ENCODE peak calls at places on chromosomes 13 and 19, in four cellular contexts. P, H, U and E are unnamed samples.

GRCh38 chr13:35347679-35348205 is 128.7 kb downstream of the MAB21L1 start:
- DNase-seq in P (no peak), H (no peak), U (no peak), E (no peak)

GRCh38 chr19:55657004-55657747 is 2.3 kb downstream of the U2AF2 start:
- DNase-seq in P (no peak), H (peak), U (no peak), E (no peak)

GRCh38 chr13:74987124-74987690 is 494.8 kb downstream of the TBC1D4 start:
- DNase-seq in P (no peak), H (no peak), U (no peak), E (no peak)

GRCh38 chr13:48564046-48564445 is 31.2 kb upstream of the RCBTB2 start:
- DNase-seq in P (no peak), H (no peak), U (no peak), E (peak)

GRCh38 chr19:49241769-49242168 is 83.2 kb downstream of the SLC6A16 start:
- DNase-seq in P (no peak), H (no peak), U (no peak), E (no peak)

GRCh38 chr19:35977446-35978222 is 17.4 kb upstream of the SDHAF1 start:
- DNase-seq in P (peak), H (peak), U (peak), E (peak)

GRCh38 chr19:14114854-14115253 is 2.7 kb downstream of the PRKACA start:
- DNase-seq in P (peak), H (peak), U (no peak), E (peak)

GRCh38 chr13:49967456-49967855 is 29.4 kb upstream of the TRIM13 start:
- DNase-seq in P (no peak), H (no peak), U (no peak), E (no peak)

GRCh38 chr13:60448907-60449510 is 52.0 kb downstream of the TDRD3 start:
- DNase-seq in P (no peak), H (peak), U (peak), E (peak)

DNA sequence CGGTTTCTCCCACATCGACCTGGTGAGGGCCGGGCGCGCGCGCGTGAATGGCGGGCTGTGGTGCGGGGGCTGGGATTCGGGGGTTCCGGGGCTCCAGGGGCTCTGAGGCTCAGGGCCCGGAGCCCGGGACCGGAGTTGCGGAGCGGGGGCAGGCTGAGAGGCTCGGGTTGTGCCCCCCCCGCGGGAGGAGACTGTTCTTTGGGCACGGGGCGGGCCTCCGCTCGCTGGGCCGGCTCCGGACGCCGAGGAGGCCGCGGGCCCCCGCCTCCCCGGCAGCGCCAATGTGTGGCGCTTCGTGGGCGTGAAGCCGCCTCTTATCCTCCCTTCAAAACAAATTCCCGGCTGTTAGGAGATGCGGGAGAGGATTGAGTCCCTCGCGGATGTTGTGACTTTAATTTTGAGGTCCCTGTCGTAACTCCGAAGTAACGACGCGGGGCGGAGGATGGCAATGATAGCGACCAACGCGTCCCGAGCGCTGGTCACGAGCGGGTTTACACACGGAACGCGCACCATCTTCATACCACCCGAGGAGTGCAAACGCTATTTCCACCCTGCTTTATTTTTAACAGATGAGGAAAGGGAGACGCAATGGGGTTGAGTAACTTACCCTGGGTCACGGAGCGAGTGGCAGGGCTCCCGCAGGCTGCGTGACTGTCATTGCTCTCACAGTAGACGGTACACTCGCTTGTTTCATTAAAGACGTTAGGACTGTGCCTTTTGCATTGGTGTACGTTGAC is 536 bp downstream of the UBA2 start:
- DNase-seq in P (no peak), H (peak), U (peak), E (peak)
- TF ChIP-seq FOXJ3 in P (no peak), H (no peak), U (no peak), E (no peak)

GRCh38 chr13:79901336-79901735 is 420.4 kb downstream of the NDFIP2 start:
- DNase-seq in P (peak), H (no peak), U (no peak), E (no peak)
- TF ChIP-seq FOXJ3 in P (no peak), H (no peak), U (no peak), E (no peak)

DNA sequence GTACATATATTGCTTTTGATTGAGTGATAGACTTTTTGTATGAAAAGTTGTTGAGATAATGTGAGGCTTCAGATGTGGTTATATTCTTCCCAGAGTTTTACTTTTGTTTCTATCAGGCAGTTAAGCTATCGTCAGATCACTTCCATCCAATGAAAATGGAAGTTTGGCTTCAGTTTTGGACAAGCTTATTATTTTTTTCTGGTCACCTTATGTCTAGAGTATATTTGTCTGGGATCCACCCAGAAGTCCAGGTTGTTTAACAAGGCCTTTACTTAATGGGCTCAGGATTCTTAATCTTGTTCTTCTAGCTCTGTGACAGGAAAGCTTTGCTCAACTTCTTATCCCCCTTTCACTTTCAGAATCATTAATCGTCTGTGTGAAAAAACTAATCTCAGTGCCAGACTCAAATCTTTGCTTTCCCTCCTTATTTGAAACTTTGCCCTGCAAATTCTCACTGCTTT is 150.9 kb downstream of the PDS5B start:
- DNase-seq in P (no peak), H (no peak), U (no peak), E (no peak)
- TF ChIP-seq FOXJ3 in P (no peak), H (no peak), U (no peak), E (no peak)

DNA sequence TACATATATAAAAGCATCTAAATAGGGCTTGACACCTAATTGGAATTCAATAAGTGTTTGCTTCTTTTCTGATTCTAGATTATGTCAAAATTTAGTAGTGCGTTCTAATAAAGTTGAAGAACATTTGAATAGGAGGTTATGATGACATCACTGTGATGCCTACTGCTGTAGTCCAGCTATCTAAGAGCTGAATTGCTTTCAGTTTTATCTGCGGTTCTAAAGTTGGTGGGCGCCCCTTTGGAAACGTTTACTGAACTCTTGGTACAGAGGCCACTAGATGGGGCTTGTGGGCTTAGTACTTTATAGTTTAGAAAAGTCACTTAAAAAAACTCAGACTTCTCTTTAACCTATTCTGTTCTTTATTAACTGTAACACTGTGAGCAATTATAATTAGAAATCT is 776.9 kb downstream of the GPC5 start:
- DNase-seq in P (peak), H (peak), U (peak), E (peak)
- TF ChIP-seq FOXJ3 in P (no peak), H (no peak), U (no peak), E (no peak)

DNA sequence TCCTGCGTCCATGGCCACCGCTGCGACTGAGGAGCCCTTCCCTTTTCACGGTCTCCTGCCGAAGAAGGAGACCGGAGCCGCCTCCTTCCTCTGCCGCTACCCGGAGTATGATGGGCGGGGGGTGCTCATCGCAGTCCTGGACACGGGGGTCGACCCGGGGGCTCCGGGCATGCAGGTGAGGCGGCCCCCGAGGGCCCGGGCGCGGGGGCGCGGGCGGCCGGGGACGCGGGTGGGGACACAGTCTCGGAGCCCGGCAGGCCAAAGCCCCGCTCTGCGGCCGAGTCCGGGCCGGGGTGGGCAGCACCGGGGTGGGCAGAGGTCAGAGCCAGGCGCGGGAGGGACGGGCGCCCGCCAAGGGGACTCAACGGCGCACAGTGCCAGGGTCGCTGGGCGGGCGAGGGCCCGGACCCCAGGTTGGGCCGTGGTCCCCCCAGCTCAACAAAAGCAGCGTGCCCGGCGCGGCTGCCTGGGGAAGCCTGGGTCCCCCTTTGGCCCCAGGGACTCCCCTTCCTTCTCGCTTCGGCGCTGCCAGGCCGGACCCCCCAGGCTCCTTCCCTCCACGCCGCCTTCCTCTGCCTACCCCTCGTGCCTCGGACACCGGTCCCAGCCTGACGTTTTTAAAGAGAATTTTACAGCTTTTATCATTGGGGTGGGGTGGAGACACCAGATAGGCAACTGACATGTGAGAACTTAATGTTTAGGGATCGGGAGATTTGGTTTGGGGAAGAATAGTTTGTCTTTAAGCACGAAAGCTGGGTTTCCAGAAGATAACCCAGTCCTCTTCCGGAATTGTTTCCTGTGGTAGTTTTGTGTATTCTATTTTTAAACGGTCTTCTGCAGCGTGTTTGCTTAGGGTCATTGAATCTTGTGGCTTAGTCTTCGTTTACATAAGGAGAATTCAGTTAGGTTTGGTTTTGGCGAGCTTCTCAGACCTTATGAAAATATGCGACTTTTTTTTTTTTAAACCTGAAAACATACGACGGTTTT is 536 bp downstream of the TPP2 start:
- DNase-seq in P (no peak), H (peak), U (no peak), E (peak)
- TF ChIP-seq FOXJ3 in P (no peak), H (no peak), U (no peak), E (no peak)

GRCh38 chr19:21835429-21835809 is 563 bp downstream of the ZNF43 start:
- DNase-seq in P (no peak), H (no peak), U (no peak), E (no peak)

GRCh38 chr19:21838646-21839045 is 2.7 kb upstream of the ZNF43 start:
- DNase-seq in P (no peak), H (no peak), U (no peak), E (no peak)

GRCh38 chr19:21833733-21834132 is 2.2 kb downstream of the ZNF43 start:
- DNase-seq in P (no peak), H (no peak), U (no peak), E (no peak)

GRCh38 chr19:21839966-21840365 is 4.0 kb upstream of the ZNF43 start:
- DNase-seq in P (no peak), H (no peak), U (no peak), E (no peak)

DNA sequence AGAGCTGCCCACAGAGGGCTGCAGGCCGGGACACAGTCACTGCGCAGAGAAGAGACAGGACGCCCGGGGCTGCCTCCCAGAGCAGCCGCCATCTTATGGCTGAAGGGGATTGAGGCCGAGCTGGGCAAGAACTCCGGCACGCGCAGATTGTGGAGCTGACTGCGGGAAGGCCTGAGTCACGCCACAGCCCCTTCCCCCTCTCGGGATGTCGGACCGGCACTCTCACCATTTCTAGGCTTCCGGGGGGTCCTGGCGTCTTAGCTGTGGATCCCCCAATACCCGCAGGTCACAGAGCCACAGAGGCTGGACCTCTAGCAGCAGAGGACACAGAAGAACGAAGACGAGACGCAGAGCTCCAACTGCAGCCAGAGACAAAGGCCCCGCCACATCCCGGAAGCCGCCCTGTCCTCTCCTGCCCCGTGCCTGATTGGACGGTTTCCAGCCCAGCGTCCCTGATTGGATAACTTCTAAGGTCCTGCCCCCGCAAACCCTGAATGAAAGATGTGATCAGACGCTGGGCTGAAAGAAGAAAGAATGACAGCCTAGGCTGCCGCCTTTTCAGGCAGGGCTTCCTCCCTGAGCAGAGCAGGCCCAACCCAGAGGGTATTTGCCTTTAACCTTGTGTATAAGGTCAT is at the start of gene ZNF43:
- DNase-seq in P (peak), H (peak), U (peak), E (peak)
- TF ChIP-seq FOXJ3 in P (no peak), H (no peak), U (no peak), E (no peak)

GRCh38 chr19:39833160-39833463 is 850 bp downstream of the DYRK1B start:
- DNase-seq in P (no peak), H (no peak), U (no peak), E (no peak)

GRCh38 chr19:39830847-39831246 is 3.1 kb downstream of the DYRK1B start:
- DNase-seq in P (no peak), H (no peak), U (no peak), E (no peak)

GRCh38 chr19:39831679-39832078 is 2.3 kb downstream of the DYRK1B start:
- DNase-seq in P (no peak), H (no peak), U (no peak), E (no peak)

GRCh38 chr19:39833464-39834286 is at the start of gene DYRK1B:
- DNase-seq in P (peak), H (peak), U (no peak), E (peak)

GRCh38 chr19:39832341-39833083 is 1.4 kb downstream of the DYRK1B start:
- DNase-seq in P (no peak), H (no peak), U (no peak), E (no peak)
- TF ChIP-seq FOXJ3 in P (no peak), H (no peak), U (no peak), E (no peak)